ENCODE peak calls at places on chromosomes 13 and 19, in six cellular contexts. One of them, this sample, is unnamed.

GRCh38 chr19:46716013-46716671 is 772 bp downstream of the PRKD2 start:
- DNase-seq in NCI-H146: no peak
- DNase-seq in ureter: no peak
- DNase-seq in ACHN: peak; percentile 16
- DNase-seq in neural progenitor cell: peak; percentile 85
- DNase-seq in COR-L47: no peak
- DNase-seq in this sample: no peak

GRCh38 chr19:33819496-33819874 is 22.8 kb downstream of the KCTD15 start:
- DNase-seq in neural progenitor cell: peak; percentile 69
- DNase-seq in ACHN: no peak
- DNase-seq in NCI-H146: no peak
- DNase-seq in ureter: no peak
- DNase-seq in COR-L47: no peak
- DNase-seq in this sample: no peak

GRCh38 chr13:101575591-101575990 is 123.1 kb downstream of the ITGBL1 start:
- DNase-seq in NCI-H146: no peak
- DNase-seq in COR-L47: no peak
- DNase-seq in ureter: no peak
- DNase-seq in ACHN: no peak
- DNase-seq in neural progenitor cell: no peak
- DNase-seq in this sample: no peak

GRCh38 chr13:108408670-108409069 is 139.2 kb downstream of the TNFSF13B start:
- DNase-seq in ureter: no peak
- DNase-seq in neural progenitor cell: no peak
- DNase-seq in COR-L47: no peak
- DNase-seq in ACHN: no peak
- DNase-seq in NCI-H146: no peak
- DNase-seq in this sample: no peak

GRCh38 chr13:73849292-73849691 is 284.9 kb downstream of the KLF12 start:
- DNase-seq in COR-L47: no peak
- DNase-seq in ACHN: peak; percentile 51
- DNase-seq in NCI-H146: peak; percentile 53
- DNase-seq in ureter: no peak
- DNase-seq in neural progenitor cell: peak; percentile 64
- DNase-seq in this sample: no peak

GRCh38 chr13:23754506-23754905 is 134.7 kb downstream of the MIPEP start:
- DNase-seq in neural progenitor cell: no peak
- DNase-seq in COR-L47: no peak
- DNase-seq in NCI-H146: no peak
- DNase-seq in ACHN: no peak
- DNase-seq in ureter: no peak
- DNase-seq in this sample: no peak

GRCh38 chr19:9995079-9995478 is 15.2 kb downstream of the COL5A3 start:
- DNase-seq in COR-L47: no peak
- DNase-seq in ureter: no peak
- DNase-seq in ACHN: no peak
- DNase-seq in NCI-H146: no peak
- DNase-seq in neural progenitor cell: no peak
- DNase-seq in this sample: no peak

GRCh38 chr19:35764432-35765315 is 6.7 kb downstream of the PROSER3 start:
- DNase-seq in COR-L47: no peak
- DNase-seq in NCI-H146: no peak
- DNase-seq in ureter: no peak
- DNase-seq in ACHN: no peak
- DNase-seq in neural progenitor cell: no peak
- DNase-seq in this sample: no peak

GRCh38 chr19:32876919-32877285 is 7.3 kb upstream of the SLC7A9 start:
- DNase-seq in ureter: peak; percentile 30
- DNase-seq in COR-L47: no peak
- DNase-seq in ACHN: no peak
- DNase-seq in NCI-H146: no peak
- DNase-seq in neural progenitor cell: no peak
- DNase-seq in this sample: no peak

GRCh38 chr13:94346261-94347019 is 133.0 kb downstream of the DCT start:
- DNase-seq in COR-L47: no peak
- DNase-seq in neural progenitor cell: no peak
- DNase-seq in ACHN: no peak
- DNase-seq in ureter: no peak
- DNase-seq in NCI-H146: no peak
- DNase-seq in this sample: no peak

GRCh38 chr13:94239135-94239534 is 240.3 kb downstream of the DCT start:
- DNase-seq in neural progenitor cell: no peak
- DNase-seq in NCI-H146: no peak
- DNase-seq in ureter: no peak
- DNase-seq in COR-L47: no peak
- DNase-seq in ACHN: peak; percentile 39
- DNase-seq in this sample: no peak

GRCh38 chr19:36136975-36137686 is 2.7 kb upstream of the CAPNS1 start:
- DNase-seq in ACHN: peak; percentile 81
- DNase-seq in ureter: peak; percentile 89
- DNase-seq in NCI-H146: peak; percentile 32
- DNase-seq in neural progenitor cell: no peak
- DNase-seq in COR-L47: peak; percentile 19
- DNase-seq in this sample: no peak

GRCh38 chr13:44368599-44369368 is 4.8 kb upstream of the SERP2 start:
- DNase-seq in ACHN: no peak
- DNase-seq in NCI-H146: peak; percentile 89
- DNase-seq in neural progenitor cell: no peak
- DNase-seq in ureter: no peak
- DNase-seq in COR-L47: peak; percentile 47
- DNase-seq in this sample: peak; percentile 94

GRCh38 chr13:108786578-108787100 is 157.2 kb downstream of the MYO16 start:
- DNase-seq in ureter: no peak
- DNase-seq in COR-L47: no peak
- DNase-seq in neural progenitor cell: peak; percentile 20
- DNase-seq in NCI-H146: no peak
- DNase-seq in ACHN: no peak
- DNase-seq in this sample: no peak

GRCh38 chr13:77544765-77545316 is 9.3 kb downstream of the SCEL start:
- DNase-seq in COR-L47: no peak
- DNase-seq in ACHN: no peak
- DNase-seq in NCI-H146: no peak
- DNase-seq in ureter: no peak
- DNase-seq in neural progenitor cell: no peak
- DNase-seq in this sample: no peak

GRCh38 chr13:73989244-73989843 is 144.9 kb downstream of the KLF12 start:
- DNase-seq in neural progenitor cell: no peak
- DNase-seq in ureter: no peak
- DNase-seq in ACHN: no peak
- DNase-seq in NCI-H146: peak; percentile 69
- DNase-seq in COR-L47: no peak
- DNase-seq in this sample: no peak

GRCh38 chr13:76974618-76974975 is 17.3 kb upstream of the CLN5 start:
- DNase-seq in NCI-H146: no peak
- DNase-seq in COR-L47: no peak
- DNase-seq in ureter: no peak
- DNase-seq in neural progenitor cell: no peak
- DNase-seq in ACHN: no peak
- DNase-seq in this sample: no peak

GRCh38 chr13:32056316-32056715 is 24.7 kb downstream of the FRY start:
- DNase-seq in ureter: no peak
- DNase-seq in COR-L47: peak; percentile 93
- DNase-seq in NCI-H146: peak; percentile 88
- DNase-seq in ACHN: no peak
- DNase-seq in neural progenitor cell: no peak
- DNase-seq in this sample: peak; percentile 100

GRCh38 chr13:27028683-27029480 is 142.7 kb downstream of the USP12 start:
- DNase-seq in ACHN: no peak
- DNase-seq in neural progenitor cell: no peak
- DNase-seq in NCI-H146: no peak
- DNase-seq in COR-L47: no peak
- DNase-seq in ureter: no peak
- DNase-seq in this sample: no peak

GRCh38 chr19:46487802-46488445 is 7.7 kb downstream of the PNMA8B start:
- DNase-seq in neural progenitor cell: peak; percentile 91
- DNase-seq in ACHN: peak; percentile 64
- DNase-seq in ureter: peak; percentile 84
- DNase-seq in NCI-H146: peak; percentile 61
- DNase-seq in COR-L47: peak; percentile 65
- DNase-seq in this sample: peak; percentile 76

GRCh38 chr13:30276178-30276577 is 31.2 kb downstream of the KATNAL1 start:
- DNase-seq in neural progenitor cell: no peak
- DNase-seq in COR-L47: no peak
- DNase-seq in ureter: no peak
- DNase-seq in NCI-H146: no peak
- DNase-seq in ACHN: no peak
- DNase-seq in this sample: no peak

GRCh38 chr13:75467009-75467728 is 14.8 kb downstream of the TBC1D4 start:
- DNase-seq in ACHN: no peak
- DNase-seq in ureter: no peak
- DNase-seq in COR-L47: peak; percentile 15
- DNase-seq in neural progenitor cell: no peak
- DNase-seq in NCI-H146: no peak
- DNase-seq in this sample: no peak

GRCh38 chr13:107450426-107450825 is 764.9 kb downstream of the LIG4 start:
- DNase-seq in COR-L47: no peak
- DNase-seq in neural progenitor cell: no peak
- DNase-seq in ureter: no peak
- DNase-seq in NCI-H146: no peak
- DNase-seq in ACHN: peak; percentile 51
- DNase-seq in this sample: no peak

GRCh38 chr19:55384576-55385235 is 614 bp upstream of the TMEM238 start:
- DNase-seq in ureter: no peak
- DNase-seq in ACHN: no peak
- DNase-seq in NCI-H146: peak; percentile 88
- DNase-seq in neural progenitor cell: no peak
- DNase-seq in COR-L47: peak; percentile 54
- DNase-seq in this sample: peak; percentile 68

GRCh38 chr13:24052547-24052981 is 108.0 kb upstream of the SPATA13 start:
- DNase-seq in ACHN: peak; percentile 20
- DNase-seq in neural progenitor cell: no peak
- DNase-seq in NCI-H146: no peak
- DNase-seq in ureter: no peak
- DNase-seq in COR-L47: no peak
- DNase-seq in this sample: no peak

GRCh38 chr19:10372698-10373097 is 7.7 kb downstream of the TYK2 start:
- DNase-seq in NCI-H146: no peak
- DNase-seq in ACHN: no peak
- DNase-seq in COR-L47: no peak
- DNase-seq in neural progenitor cell: no peak
- DNase-seq in ureter: no peak
- DNase-seq in this sample: no peak

GRCh38 chr19:18775586-18776287 is 15.4 kb downstream of the COMP start:
- DNase-seq in ureter: no peak
- DNase-seq in neural progenitor cell: no peak
- DNase-seq in ACHN: peak; percentile 37
- DNase-seq in COR-L47: no peak
- DNase-seq in NCI-H146: no peak
- DNase-seq in this sample: no peak

GRCh38 chr19:45137179-45137761 is 23.5 kb downstream of the NKPD1 start:
- DNase-seq in neural progenitor cell: no peak
- DNase-seq in ACHN: no peak
- DNase-seq in ureter: no peak
- DNase-seq in COR-L47: peak; percentile 74
- DNase-seq in NCI-H146: peak; percentile 87
- DNase-seq in this sample: no peak

GRCh38 chr13:101115762-101116161 is 300.5 kb downstream of the NALCN start:
- DNase-seq in ACHN: peak; percentile 4
- DNase-seq in NCI-H146: no peak
- DNase-seq in COR-L47: no peak
- DNase-seq in ureter: no peak
- DNase-seq in neural progenitor cell: peak; percentile 53
- DNase-seq in this sample: no peak

GRCh38 chr19:49691243-49692101 is 556 bp downstream of the CPT1C start:
- DNase-seq in ACHN: no peak
- DNase-seq in ureter: peak; percentile 51
- DNase-seq in COR-L47: peak; percentile 57
- DNase-seq in NCI-H146: peak; percentile 88
- DNase-seq in neural progenitor cell: peak; percentile 94
- DNase-seq in this sample: peak; percentile 83

GRCh38 chr19:6753178-6754031 is 13.8 kb downstream of the SH2D3A start:
- DNase-seq in neural progenitor cell: peak; percentile 97
- DNase-seq in ureter: peak; percentile 81
- DNase-seq in NCI-H146: no peak
- DNase-seq in ACHN: peak; percentile 82
- DNase-seq in COR-L47: no peak
- DNase-seq in this sample: no peak

GRCh38 chr19:54959840-54960239 is 6.3 kb upstream of the NLRP2 start:
- DNase-seq in COR-L47: no peak
- DNase-seq in neural progenitor cell: no peak
- DNase-seq in NCI-H146: no peak
- DNase-seq in ureter: no peak
- DNase-seq in ACHN: no peak
- DNase-seq in this sample: no peak

GRCh38 chr19:15714638-15715037 is 13.2 kb upstream of the OR10H2 start:
- DNase-seq in NCI-H146: no peak
- DNase-seq in ureter: no peak
- DNase-seq in neural progenitor cell: no peak
- DNase-seq in ACHN: no peak
- DNase-seq in COR-L47: no peak
- DNase-seq in this sample: no peak

GRCh38 chr19:6062274-6062673 is 48.0 kb downstream of the RFX2 start:
- DNase-seq in NCI-H146: no peak
- DNase-seq in neural progenitor cell: no peak
- DNase-seq in ureter: peak; percentile 67
- DNase-seq in COR-L47: no peak
- DNase-seq in ACHN: no peak
- DNase-seq in this sample: no peak

GRCh38 chr19:15194938-15195337 is 5.9 kb downstream of the NOTCH3 start:
- DNase-seq in NCI-H146: no peak
- DNase-seq in COR-L47: no peak
- DNase-seq in neural progenitor cell: no peak
- DNase-seq in ACHN: no peak
- DNase-seq in ureter: no peak
- DNase-seq in this sample: no peak

GRCh38 chr13:80665792-80666333 is 324.9 kb upstream of the SPRY2 start:
- DNase-seq in ureter: no peak
- DNase-seq in ACHN: no peak
- DNase-seq in COR-L47: no peak
- DNase-seq in NCI-H146: no peak
- DNase-seq in neural progenitor cell: no peak
- DNase-seq in this sample: no peak

GRCh38 chr13:113835461-113836274 is 28.2 kb downstream of the GAS6 start:
- DNase-seq in ACHN: no peak
- DNase-seq in COR-L47: no peak
- DNase-seq in NCI-H146: no peak
- DNase-seq in neural progenitor cell: no peak
- DNase-seq in ureter: no peak
- DNase-seq in this sample: no peak

GRCh38 chr19:55913643-55914268 is 18.4 kb downstream of the NLRP13 start:
- DNase-seq in COR-L47: no peak
- DNase-seq in ureter: no peak
- DNase-seq in ACHN: no peak
- DNase-seq in neural progenitor cell: no peak
- DNase-seq in NCI-H146: no peak
- DNase-seq in this sample: no peak

GRCh38 chr19:33175886-33176669 is 18.1 kb upstream of the LRP3 start:
- DNase-seq in COR-L47: peak; percentile 20
- DNase-seq in ureter: peak; percentile 61
- DNase-seq in NCI-H146: peak; percentile 79
- DNase-seq in ACHN: peak; percentile 39
- DNase-seq in neural progenitor cell: peak; percentile 58
- DNase-seq in this sample: peak; percentile 47